ENCODE peak calls at places on chromosomes 7 and 10, in seven cellular contexts. K, C, B, M, U, J and Q are unnamed samples. For H3K9me3, the result is how much of the 10 kb centered on the place peaks cover.

GRCh38 chr10:69069090-69070042 is 18.5 kb upstream of the SRGN start:
- DNase-seq in C (no peak), U (no peak), K (no peak), J (no peak), M (no peak), B (no peak), Q (no peak)

GRCh38 chr10:95467162-95467599 is 94.0 kb downstream of the SORBS1 start:
- DNase-seq in J (no peak), B (peak), U (no peak), K (no peak), M (peak), C (peak), Q (peak)

GRCh38 chr10:124653811-124654651 is 90.1 kb downstream of the FAM53B start:
- DNase-seq in M (peak), U (no peak), K (no peak), B (no peak), C (no peak), J (no peak), Q (peak)

GRCh38 chr7:158284617-158285382 is 302.8 kb downstream of the PTPRN2 start:
- DNase-seq in K (no peak), B (no peak), J (no peak), U (no peak), C (no peak), M (no peak), Q (peak)

GRCh38 chr7:149686001-149686400 is 87.4 kb downstream of the ZNF467 start:
- DNase-seq in K (no peak), B (no peak), U (peak), J (no peak), C (no peak), M (no peak), Q (no peak)

GRCh38 chr7:140697447-140698143 is 1.1 kb downstream of the NDUFB2 start:
- DNase-seq in J (no peak), C (no peak), B (no peak), M (no peak), U (no peak), K (no peak), Q (no peak)

GRCh38 chr10:71099731-71100361 is 112.5 kb upstream of the UNC5B start:
- DNase-seq in C (no peak), B (no peak), J (no peak), U (no peak), K (no peak), M (peak), Q (no peak)

GRCh38 chr7:27409311-27409710 is 166.7 kb downstream of the EVX1 start:
- DNase-seq in B (no peak), M (no peak), U (no peak), C (no peak), K (no peak), J (no peak), Q (no peak)

GRCh38 chr10:45547207-45547606 is 125.4 kb downstream of the ZFAND4 start:
- DNase-seq in C (no peak), U (no peak), M (no peak), K (no peak), J (no peak), B (no peak), Q (no peak)

DNA sequence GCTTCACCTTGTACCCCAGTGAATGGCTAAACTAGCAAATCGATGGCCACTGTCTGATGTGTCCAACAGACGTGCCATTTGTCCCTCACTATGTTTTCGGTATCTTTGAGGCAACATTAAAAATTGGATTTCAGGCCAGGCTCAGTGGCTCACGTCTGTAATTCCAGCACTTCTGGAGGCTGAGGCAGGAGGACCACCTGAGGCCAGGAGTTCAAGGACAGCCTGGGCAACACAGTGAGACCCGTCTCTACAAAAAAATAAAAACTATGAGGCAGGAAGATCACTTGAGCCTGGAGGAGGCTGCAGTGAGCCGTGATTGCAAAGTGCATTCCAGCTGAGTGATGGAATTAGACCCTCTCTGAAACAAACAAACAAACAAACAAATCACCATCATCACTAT is 8.0 kb downstream of the FAM200A start:
- DNase-seq in K (no peak), C (no peak), U (no peak), M (no peak), J (no peak), B (no peak), Q (no peak)
- H3K9me3 ChIP-seq in K (half or more), C (under half), U (under half), M (under half), J (under half), B (under half), Q (under half)

GRCh38 chr7:131107343-131108211 is 220.1 kb upstream of the MKLN1 start:
- DNase-seq in M (peak), B (peak), U (peak), C (peak), J (peak), K (peak), Q (peak)

GRCh38 chr7:131105803-131106680 is 221.6 kb upstream of the MKLN1 start:
- DNase-seq in M (peak), B (peak), C (peak), J (peak), U (peak), K (peak), Q (peak)

GRCh38 chr7:131108212-131108980 is 219.3 kb upstream of the MKLN1 start:
- DNase-seq in C (no peak), K (no peak), B (no peak), U (no peak), J (no peak), M (peak), Q (no peak)

GRCh38 chr7:131105294-131105802 is 222.3 kb upstream of the MKLN1 start:
- DNase-seq in K (no peak), C (no peak), U (no peak), M (no peak), B (no peak), J (no peak), Q (peak)

GRCh38 chr7:131106681-131107342 is 220.9 kb upstream of the MKLN1 start:
- DNase-seq in B (peak), M (no peak), U (no peak), C (peak), K (no peak), J (peak), Q (peak)
- H3K27ac ChIP-seq in B (peak), M (peak), U (peak), C (peak), K (peak), J (peak), Q (peak)

DNA sequence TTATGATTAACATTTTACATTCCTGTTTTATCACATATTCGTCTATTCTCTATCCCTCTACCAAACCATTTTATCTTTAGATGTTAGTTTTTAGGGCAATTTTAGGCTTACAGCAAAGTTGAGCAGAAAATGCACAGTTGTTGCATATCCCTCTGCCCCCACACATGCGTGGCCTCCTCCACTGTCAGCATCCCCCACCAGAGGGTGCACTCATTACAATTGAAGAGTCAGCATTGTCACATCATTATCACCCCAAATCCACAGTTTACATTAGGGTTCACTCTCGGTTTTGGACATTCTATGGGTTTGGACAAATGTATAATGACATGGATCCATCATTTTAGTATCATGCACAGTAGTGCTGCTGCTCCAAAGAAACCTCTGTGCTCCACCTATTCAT is 86.4 kb downstream of the WDR37 start:
- DNase-seq in M (peak), K (no peak), J (no peak), B (no peak), C (no peak), U (no peak), Q (no peak)
- TF ChIP-seq CTCF in M (peak), K (no peak), J (no peak), B (no peak), C (no peak), U (no peak), Q (no peak)

DNA sequence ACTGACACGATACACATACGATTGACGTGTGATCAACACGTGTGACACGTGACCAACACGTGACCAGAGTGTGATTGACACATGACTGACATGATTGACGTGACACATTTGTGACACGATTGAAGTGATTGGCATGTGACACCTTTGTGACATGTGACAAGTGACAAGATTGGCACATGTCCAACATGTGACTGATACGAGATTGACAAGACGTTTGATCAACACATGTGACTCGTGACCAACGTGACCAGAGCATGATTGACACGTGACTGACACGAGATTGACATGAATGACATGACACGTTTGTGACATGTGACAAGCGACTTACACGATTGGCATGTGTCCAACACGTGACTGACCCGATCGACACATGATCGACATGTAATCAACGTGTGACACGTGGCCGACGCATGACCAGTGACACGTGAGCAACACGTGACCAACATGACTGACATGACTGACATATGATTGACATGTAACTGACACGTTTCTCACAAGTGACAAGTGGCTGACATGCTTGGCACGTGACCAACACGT is 22.0 kb downstream of the CRPPA start:
- DNase-seq in C (no peak), K (no peak), J (no peak), M (no peak), B (no peak), U (no peak), Q (no peak)
- H3K9me3 ChIP-seq in C (under half), K (half or more), J (under half), M (under half), B (under half), U (half or more), Q (under half)

GRCh38 chr7:105776068-105776790 is 100.2 kb downstream of the ATXN7L1 start:
- DNase-seq in M (peak), C (peak), K (peak), B (peak), U (peak), J (no peak), Q (no peak)
- H3K27ac ChIP-seq in M (no peak), C (no peak), K (peak), B (no peak), U (peak), J (no peak), Q (no peak)

GRCh38 chr7:17994079-17994478 is 33.6 kb downstream of the PRPS1L1 start:
- DNase-seq in U (no peak), J (no peak), C (no peak), M (no peak), K (no peak), B (no peak), Q (no peak)

GRCh38 chr7:17989546-17989945 is 38.1 kb downstream of the PRPS1L1 start:
- DNase-seq in J (no peak), C (no peak), U (no peak), K (no peak), B (no peak), M (no peak), Q (no peak)

GRCh38 chr7:17990761-17991160 is 36.9 kb downstream of the PRPS1L1 start:
- DNase-seq in J (no peak), B (no peak), U (no peak), C (no peak), M (no peak), K (no peak), Q (no peak)

GRCh38 chr7:17988858-17989257 is 38.8 kb downstream of the PRPS1L1 start:
- DNase-seq in M (no peak), B (no peak), C (no peak), K (no peak), U (peak), J (no peak), Q (no peak)

DNA sequence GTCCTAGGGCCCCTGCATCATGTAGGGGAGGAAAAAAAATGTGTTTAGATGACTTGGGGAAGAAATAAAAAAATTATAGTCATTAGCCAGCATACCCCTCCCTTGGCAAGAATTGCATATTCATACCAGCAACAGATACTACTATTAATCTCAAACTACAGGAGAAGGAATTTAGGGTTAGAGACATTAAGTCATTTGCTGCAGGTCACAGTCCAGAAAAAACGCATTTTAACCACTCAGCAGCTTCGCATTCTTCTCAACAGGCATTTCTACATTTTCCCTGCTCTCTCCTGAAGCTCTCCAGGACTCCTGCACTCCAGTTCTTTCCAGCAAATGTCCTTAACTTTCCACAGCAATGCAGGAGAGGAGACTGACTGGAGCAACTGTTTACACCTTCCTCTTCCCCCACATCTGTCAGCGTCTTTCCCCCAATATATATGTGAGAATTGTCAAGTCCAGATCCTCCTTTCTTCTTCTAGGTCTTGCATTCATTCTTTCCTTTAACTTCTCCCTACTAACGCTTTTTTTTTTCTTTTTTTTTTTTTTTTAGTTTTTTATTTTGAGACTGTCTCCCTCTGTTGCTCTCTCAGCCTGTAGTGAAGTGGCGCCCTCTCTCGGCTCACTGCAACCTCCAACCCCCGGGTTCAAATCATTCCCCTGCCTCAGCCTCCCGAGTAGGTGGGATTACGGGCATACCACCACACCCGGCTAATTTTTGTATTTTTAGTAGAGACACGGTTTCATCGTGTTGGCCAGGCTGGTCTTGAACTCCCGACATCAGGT is 35.6 kb downstream of the PRPS1L1 start:
- DNase-seq in J (peak), C (no peak), U (no peak), M (no peak), K (no peak), B (no peak), Q (no peak)
- TF ChIP-seq CTCF in J (peak), C (peak), U (peak), M (peak), K (no peak), B (no peak), Q (no peak)

GRCh38 chr10:130301026-130301892 is 165.1 kb downstream of the GLRX3 start:
- DNase-seq in J (peak), M (no peak), B (no peak), U (no peak), C (no peak), K (no peak), Q (peak)
- H3K9me3 ChIP-seq in J (under half), M (under half), B (under half), U (under half), C (under half), K (under half), Q (under half)

GRCh38 chr7:1470901-1471300 is 11.6 kb upstream of the MICALL2 start:
- DNase-seq in U (no peak), K (no peak), B (no peak), M (no peak), C (no peak), J (no peak), Q (no peak)
- H3K27ac ChIP-seq in U (no peak), K (no peak), B (no peak), M (no peak), C (no peak), J (no peak), Q (no peak)